ENCODE peak calls at places on chromosomes 16 and 17, in five cellular contexts. Y, U, Q, S and I are unnamed samples.

GRCh38 chr17:49230636-49231562 is at the start of gene PHOSPHO1:
- DNase-seq in S (peak; percentile 77), U (peak; percentile 97), Y (peak; percentile 97), Q (peak; percentile 74), I (peak; percentile 72)

GRCh38 chr16:22728167-22728836 is 85.7 kb upstream of the HS3ST2 start:
- DNase-seq in Y (no peak), U (no peak), Q (no peak), S (no peak), I (no peak)

GRCh38 chr16:21950782-21951521 is 2.2 kb upstream of the UQCRC2 start:
- DNase-seq in Q (no peak), S (no peak), U (no peak), Y (peak; percentile 54), I (peak; percentile 8)

GRCh38 chr17:48003686-48004120 is 32.8 kb downstream of the CDK5RAP3 start:
- DNase-seq in U (no peak), Y (no peak), Q (no peak), S (no peak), I (no peak)

GRCh38 chr16:89657442-89658220 is at the start of the genes CHMP1A and SPATA33:
- DNase-seq in U (peak; percentile 98), Q (peak; percentile 81), S (peak; percentile 86), Y (peak; percentile 84), I (peak; percentile 90)

GRCh38 chr16:1923299-1924034 is 5.3 kb upstream of the HS3ST6 start:
- DNase-seq in S (no peak), Y (peak; percentile 72), U (peak; percentile 75), Q (no peak), I (no peak)

GRCh38 chr16:66372078-66372897 is 5.8 kb downstream of the CDH5 start:
- DNase-seq in U (no peak), Y (no peak), S (no peak), Q (no peak), I (no peak)

GRCh38 chr16:4517812-4518211 is 20.8 kb downstream of the CDIP1 start:
- DNase-seq in U (no peak), S (no peak), Q (no peak), Y (peak; percentile 40), I (no peak)

GRCh38 chr16:7452090-7452489 is 119.4 kb downstream of the RBFOX1 start:
- DNase-seq in Q (no peak), S (no peak), U (no peak), Y (no peak), I (no peak)

GRCh38 chr17:38908676-38909181 is 16.7 kb upstream of the LASP1NB start:
- DNase-seq in Q (no peak), Y (no peak), U (no peak), S (no peak), I (no peak)

GRCh38 chr16:87978127-87978526 is 26.9 kb downstream of the BANP start:
- DNase-seq in U (no peak), Y (no peak), S (no peak), Q (no peak), I (no peak)

GRCh38 chr17:29154516-29155234 is 25.5 kb downstream of the MYO18A start:
- DNase-seq in S (no peak), Y (no peak), U (no peak), Q (no peak), I (no peak)

GRCh38 chr16:55482056-55482455 is 3.1 kb downstream of the MMP2 start:
- DNase-seq in Y (no peak), U (no peak), S (no peak), Q (no peak), I (no peak)

GRCh38 chr17:56820207-56820606 is 13.5 kb downstream of the C17orf67 start:
- DNase-seq in U (no peak), S (no peak), Q (no peak), Y (no peak), I (no peak)

GRCh38 chr17:7282752-7283321 is 1.3 kb downstream of the SLC2A4 start:
- DNase-seq in S (no peak), U (no peak), Y (no peak), Q (no peak), I (no peak)

GRCh38 chr17:67422887-67423286 is 45.8 kb downstream of the PITPNC1 start:
- DNase-seq in Y (no peak), U (no peak), Q (no peak), S (no peak), I (no peak)

DNA sequence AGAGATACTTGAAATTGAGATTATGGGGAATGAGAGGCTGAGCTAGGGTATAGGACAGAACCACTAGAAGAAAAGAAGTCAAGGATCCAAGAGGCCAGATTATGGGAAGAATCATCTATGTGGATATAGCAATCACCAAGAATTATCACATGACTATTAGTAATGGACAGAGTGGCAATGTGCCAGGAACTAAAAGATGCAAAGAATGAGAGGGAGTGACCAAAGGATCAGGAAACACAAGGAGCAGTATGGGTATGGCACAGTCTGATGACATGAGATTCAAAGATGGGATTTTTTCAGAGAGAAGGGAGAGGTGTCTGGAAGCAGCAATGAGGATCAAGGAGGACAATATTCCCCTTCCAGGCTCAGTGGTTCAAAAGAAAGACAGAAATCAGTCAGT is 212.2 kb downstream of the AATF start:
- DNase-seq in Q (no peak), Y (peak; percentile 20), S (no peak), U (no peak), I (no peak)
- TF ChIP-seq CTCF in Q (no peak), Y (no peak), S (no peak), U (no peak), I (no peak)

DNA sequence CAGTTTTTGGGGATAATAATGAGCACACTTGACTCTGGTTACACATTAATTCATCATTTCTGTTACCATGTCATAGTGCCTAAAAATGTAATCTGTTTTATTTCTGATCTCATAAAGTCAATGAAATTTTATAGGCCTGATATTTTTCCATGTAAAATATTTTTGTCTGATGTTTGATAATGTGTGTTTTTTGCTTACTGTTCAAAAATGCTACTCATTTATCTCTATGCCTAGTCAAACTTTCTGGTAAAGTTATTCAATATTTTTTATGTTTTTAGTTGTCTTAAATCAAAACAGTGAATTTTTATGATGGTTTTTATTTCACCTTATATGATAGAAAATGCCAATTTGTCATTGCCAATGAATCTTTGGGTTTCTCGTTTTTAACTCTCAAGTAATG is 147.0 kb downstream of the AHSP start:
- DNase-seq in S (no peak), Q (no peak), Y (no peak), U (no peak), I (no peak)
- H3K9me3 ChIP-seq in S (no peaks in the 10 kb centered on the region), Q (no peaks in the 10 kb centered on the region), Y (no peaks in the 10 kb centered on the region), U (no peaks in the 10 kb centered on the region), I (no peaks in the 10 kb centered on the region)

GRCh38 chr16:70579248-70579647 is 55.6 kb downstream of the SF3B3 start:
- DNase-seq in Y (no peak), S (no peak), U (no peak), Q (no peak), I (no peak)

GRCh38 chr16:70586731-70587130 is 59.6 kb upstream of the IL34 start:
- DNase-seq in Y (no peak), U (peak; percentile 41), S (no peak), Q (no peak), I (no peak)

GRCh38 chr16:70579648-70580630 is 56.3 kb downstream of the SF3B3 start:
- DNase-seq in U (peak; percentile 86), Q (peak; percentile 31), S (no peak), Y (no peak), I (no peak)

GRCh38 chr16:70578035-70578434 is 54.4 kb downstream of the SF3B3 start:
- DNase-seq in Q (no peak), S (no peak), Y (no peak), U (no peak), I (no peak)

DNA sequence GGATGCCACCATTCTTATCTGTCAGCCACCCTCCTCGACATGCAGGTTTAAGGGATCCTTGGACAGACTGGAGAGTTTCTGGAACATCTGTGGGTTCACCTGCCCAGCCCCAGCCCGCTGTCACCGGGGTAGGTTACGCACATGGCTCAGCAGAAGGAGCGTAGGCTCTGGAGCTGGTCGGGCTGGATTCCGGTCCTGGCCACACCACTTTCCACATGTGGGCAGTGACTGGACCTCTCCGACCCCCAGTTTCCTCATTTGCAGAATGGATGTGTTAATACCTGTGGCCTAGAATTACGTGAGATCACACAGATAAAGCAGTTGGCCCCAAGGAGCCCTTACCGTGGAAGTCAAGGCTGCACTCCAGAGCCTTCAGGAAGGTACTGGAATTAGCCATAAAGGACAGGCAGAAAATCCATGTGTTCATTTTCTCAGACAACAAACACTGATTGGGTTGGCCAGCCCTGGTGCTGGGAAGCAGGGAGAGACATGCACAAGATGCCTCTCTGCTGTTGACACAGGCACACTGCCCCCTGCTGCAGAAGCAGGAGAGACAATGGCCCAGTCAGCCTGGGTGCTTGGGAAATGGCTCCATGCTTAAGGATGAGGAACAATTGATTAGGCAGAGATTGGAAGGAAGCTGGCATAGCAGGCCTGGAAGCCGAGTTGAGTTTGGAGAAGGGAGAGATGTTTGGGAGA is 58.8 kb downstream of the SF3B3 start:
- DNase-seq in Y (no peak), Q (no peak), U (no peak), S (no peak), I (no peak)
- TF ChIP-seq CTCF in Y (no peak), Q (no peak), U (no peak), S (no peak), I (no peak)

GRCh38 chr17:22270381-22270780 is 578.1 kb downstream of the KCNJ18 start:
- DNase-seq in Y (no peak), S (no peak), Q (no peak), U (no peak), I (no peak)
- H3K9me3 ChIP-seq in Y (no peaks in the 10 kb centered on the region), S (no peaks in the 10 kb centered on the region), Q (no peaks in the 10 kb centered on the region), U (peaks cover 28% of the 10 kb centered on the region), I (no peaks in the 10 kb centered on the region)